ENCODE peak calls at places on chromosomes 1 and 21, in four cellular contexts. H is epithelial cell of prostate, S is fibroblast of the conjunctiva, D is testis. E is an unnamed sample.

GRCh38 chr1:226123591-226124471 is 61.3 kb downstream of the H3-3A start:
- DNase-seq in S (no peak), D (no peak), H (no peak), E (peak; percentile 56)

GRCh38 chr1:13774121-13774520 is 74.1 kb downstream of the PRDM2 start:
- DNase-seq in H (no peak), D (no peak), S (no peak), E (no peak)

GRCh38 chr1:152878042-152878441 is at the start of gene SMCP:
- DNase-seq in D (peak; percentile 66), H (no peak), S (no peak), E (no peak)

GRCh38 chr1:7899741-7900140 is 40.9 kb downstream of the TNFRSF9 start:
- DNase-seq in H (no peak), S (no peak), D (no peak), E (no peak)

GRCh38 chr21:25561668-25562641 is 45.3 kb downstream of the MRPL39 start:
- DNase-seq in D (peak; percentile 37), H (no peak), S (peak; percentile 52), E (peak; percentile 56)

GRCh38 chr1:110628356-110629105 is 22.4 kb upstream of the KCNA2 start:
- DNase-seq in H (no peak), S (no peak), D (no peak), E (no peak)

GRCh38 chr1:152501704-152502103 is 8.9 kb upstream of the LCE5A start:
- DNase-seq in D (peak; percentile 31), H (peak; percentile 80), S (no peak), E (no peak)

GRCh38 chr1:83639785-83640184 is 359.1 kb downstream of the TTLL7 start:
- DNase-seq in H (no peak), S (no peak), D (no peak), E (no peak)

GRCh38 chr1:51569284-51570062 is 47.4 kb upstream of the OSBPL9 start:
- DNase-seq in H (peak; percentile 65), S (no peak), D (peak; percentile 62), E (peak; percentile 58)

GRCh38 chr1:153933420-153933819 is 10.6 kb upstream of the GATAD2B start:
- DNase-seq in D (no peak), H (no peak), S (no peak), E (no peak)

GRCh38 chr21:31576428-31576827 is 83.1 kb upstream of the SOD1 start:
- DNase-seq in S (no peak), H (no peak), D (no peak), E (no peak)

GRCh38 chr1:63592536-63593302 is 492 bp upstream of the PGM1 start:
- DNase-seq in S (no peak), D (no peak), H (no peak), E (no peak)

GRCh38 chr1:185338719-185339622 is 21.9 kb upstream of the IVNS1ABP start:
- DNase-seq in D (no peak), H (no peak), S (no peak), E (no peak)

GRCh38 chr1:43538143-43538487 is 7.4 kb downstream of the PTPRF start:
- DNase-seq in D (no peak), S (no peak), H (no peak), E (no peak)

GRCh38 chr1:243667591-243667990 is 182.5 kb downstream of the AKT3 start:
- DNase-seq in H (no peak), D (no peak), S (no peak), E (no peak)

GRCh38 chr1:83676106-83676505 is 322.8 kb downstream of the TTLL7 start:
- DNase-seq in H (no peak), S (no peak), D (no peak), E (no peak)

GRCh38 chr1:13543451-13543911 is 29.7 kb upstream of the LRRC38 start:
- DNase-seq in H (no peak), D (no peak), S (no peak), E (no peak)

GRCh38 chr1:106986603-106987002 is 69.9 kb upstream of the PRMT6 start:
- DNase-seq in H (no peak), S (no peak), D (no peak), E (no peak)

GRCh38 chr1:94396356-94396755 is 21.8 kb upstream of the ABCD3 start:
- DNase-seq in D (no peak), H (no peak), S (no peak), E (no peak)

GRCh38 chr1:236141447-236142357 is 637 bp upstream of the GPR137B start:
- DNase-seq in S (no peak), H (no peak), D (peak; percentile 54), E (peak; percentile 44)

GRCh38 chr1:94017155-94017829 is 103.7 kb downstream of the ABCA4 start:
- DNase-seq in D (no peak), H (peak; percentile 41), S (no peak), E (no peak)

GRCh38 chr1:921011-921837 is 2.5 kb upstream of the SAMD11 start:
- DNase-seq in S (no peak), H (no peak), D (peak; percentile 68), E (peak; percentile 63)

GRCh38 chr1:168396940-168397680 is 116.4 kb downstream of the TBX19 start:
- DNase-seq in D (no peak), S (no peak), H (no peak), E (no peak)